ENCODE peak calls at places on chromosomes 6 and 20, in ten cellular contexts. One of them, this sample, is unnamed.

GRCh38 chr6:77326029-77326428 is 137.3 kb downstream of the HTR1B start:
- DNase-seq in fibroblast of lung: no peak
- DNase-seq in small intestine: no peak
- DNase-seq in kidney: no peak
- DNase-seq in tibial artery: no peak
- DNase-seq in upper lobe of right lung: no peak
- DNase-seq in heart right ventricle: no peak
- DNase-seq in colonic mucosa: no peak
- DNase-seq in A549: no peak
- DNase-seq in psoas muscle: no peak
- DNase-seq in this sample: no peak

GRCh38 chr20:327946-328563 is 2.7 kb downstream of the SOX12 start:
- DNase-seq in psoas muscle: no peak
- DNase-seq in fibroblast of lung: peak; percentile 37
- DNase-seq in A549: no peak
- DNase-seq in tibial artery: no peak
- DNase-seq in kidney: no peak
- DNase-seq in small intestine: no peak
- DNase-seq in colonic mucosa: no peak
- DNase-seq in upper lobe of right lung: no peak
- DNase-seq in heart right ventricle: no peak
- DNase-seq in this sample: no peak

GRCh38 chr6:69917834-69918233 is 51.5 kb downstream of the COL19A1 start:
- DNase-seq in fibroblast of lung: peak; percentile 32
- DNase-seq in A549: no peak
- DNase-seq in tibial artery: no peak
- DNase-seq in heart right ventricle: no peak
- DNase-seq in colonic mucosa: no peak
- DNase-seq in upper lobe of right lung: no peak
- DNase-seq in small intestine: no peak
- DNase-seq in kidney: no peak
- DNase-seq in psoas muscle: no peak
- DNase-seq in this sample: no peak

GRCh38 chr20:45970646-45971424 is 1.2 kb downstream of the ZNF335 start:
- DNase-seq in fibroblast of lung: no peak
- DNase-seq in small intestine: no peak
- DNase-seq in upper lobe of right lung: peak; percentile 76
- DNase-seq in tibial artery: no peak
- DNase-seq in psoas muscle: peak; percentile 35
- DNase-seq in kidney: peak; percentile 88
- DNase-seq in heart right ventricle: no peak
- DNase-seq in A549: no peak
- DNase-seq in colonic mucosa: no peak
- DNase-seq in this sample: no peak

GRCh38 chr20:54479138-54479906 is 3.9 kb downstream of the DOK5 start:
- DNase-seq in heart right ventricle: no peak
- DNase-seq in tibial artery: no peak
- DNase-seq in kidney: no peak
- DNase-seq in small intestine: no peak
- DNase-seq in colonic mucosa: no peak
- DNase-seq in A549: no peak
- DNase-seq in upper lobe of right lung: no peak
- DNase-seq in psoas muscle: no peak
- DNase-seq in fibroblast of lung: no peak
- DNase-seq in this sample: no peak

GRCh38 chr6:86706449-86706848 is 230.9 kb upstream of the HTR1E start:
- DNase-seq in upper lobe of right lung: no peak
- DNase-seq in heart right ventricle: no peak
- DNase-seq in small intestine: no peak
- DNase-seq in fibroblast of lung: no peak
- DNase-seq in colonic mucosa: no peak
- DNase-seq in A549: no peak
- DNase-seq in psoas muscle: no peak
- DNase-seq in kidney: no peak
- DNase-seq in tibial artery: no peak
- DNase-seq in this sample: no peak

GRCh38 chr6:69097948-69098347 is 462.9 kb downstream of the ADGRB3 start:
- DNase-seq in upper lobe of right lung: no peak
- DNase-seq in heart right ventricle: no peak
- DNase-seq in psoas muscle: no peak
- DNase-seq in tibial artery: no peak
- DNase-seq in small intestine: peak; percentile 20
- DNase-seq in fibroblast of lung: no peak
- DNase-seq in kidney: no peak
- DNase-seq in A549: no peak
- DNase-seq in colonic mucosa: no peak
- DNase-seq in this sample: no peak

GRCh38 chr20:48621256-48622078 is 206.3 kb downstream of the PREX1 start:
- DNase-seq in small intestine: peak; percentile 37
- DNase-seq in upper lobe of right lung: peak; percentile 61
- DNase-seq in kidney: peak; percentile 75
- DNase-seq in colonic mucosa: peak; percentile 40
- DNase-seq in psoas muscle: no peak
- DNase-seq in tibial artery: no peak
- DNase-seq in fibroblast of lung: no peak
- DNase-seq in A549: peak; percentile 66
- DNase-seq in heart right ventricle: no peak
- DNase-seq in this sample: no peak

GRCh38 chr20:48771542-48771941 is 56.3 kb downstream of the PREX1 start:
- DNase-seq in psoas muscle: no peak
- DNase-seq in heart right ventricle: no peak
- DNase-seq in kidney: no peak
- DNase-seq in upper lobe of right lung: no peak
- DNase-seq in small intestine: no peak
- DNase-seq in tibial artery: no peak
- DNase-seq in colonic mucosa: no peak
- DNase-seq in fibroblast of lung: no peak
- DNase-seq in A549: no peak
- DNase-seq in this sample: no peak

GRCh38 chr20:59988141-59988540 is 29.9 kb downstream of the CDH26 start:
- DNase-seq in fibroblast of lung: no peak
- DNase-seq in heart right ventricle: no peak
- DNase-seq in tibial artery: no peak
- DNase-seq in upper lobe of right lung: peak; percentile 81
- DNase-seq in small intestine: peak; percentile 27
- DNase-seq in A549: peak; percentile 46
- DNase-seq in psoas muscle: peak; percentile 26
- DNase-seq in kidney: peak; percentile 93
- DNase-seq in colonic mucosa: no peak
- DNase-seq in this sample: no peak

GRCh38 chr6:137043710-137044365 is 927 bp downstream of the IL20RA start:
- DNase-seq in fibroblast of lung: peak; percentile 61
- DNase-seq in colonic mucosa: no peak
- DNase-seq in kidney: no peak
- DNase-seq in upper lobe of right lung: no peak
- DNase-seq in heart right ventricle: no peak
- DNase-seq in psoas muscle: peak; percentile 24
- DNase-seq in A549: peak; percentile 3
- DNase-seq in tibial artery: no peak
- DNase-seq in small intestine: peak; percentile 27
- DNase-seq in this sample: no peak

GRCh38 chr6:46626228-46626909 is 26.2 kb downstream of the CYP39A1 start:
- DNase-seq in tibial artery: no peak
- DNase-seq in A549: no peak
- DNase-seq in psoas muscle: no peak
- DNase-seq in fibroblast of lung: peak; percentile 64
- DNase-seq in kidney: no peak
- DNase-seq in heart right ventricle: no peak
- DNase-seq in upper lobe of right lung: no peak
- DNase-seq in small intestine: peak; percentile 37
- DNase-seq in colonic mucosa: no peak
- DNase-seq in this sample: no peak

GRCh38 chr20:61779176-61779965 is 286.3 kb downstream of the TAF4 start:
- DNase-seq in A549: no peak
- DNase-seq in fibroblast of lung: no peak
- DNase-seq in kidney: no peak
- DNase-seq in small intestine: no peak
- DNase-seq in tibial artery: no peak
- DNase-seq in upper lobe of right lung: no peak
- DNase-seq in colonic mucosa: no peak
- DNase-seq in heart right ventricle: no peak
- DNase-seq in psoas muscle: no peak
- DNase-seq in this sample: no peak

GRCh38 chr6:44668391-44668930 is 281.0 kb downstream of the CDC5L start:
- DNase-seq in kidney: no peak
- DNase-seq in psoas muscle: no peak
- DNase-seq in tibial artery: no peak
- DNase-seq in A549: no peak
- DNase-seq in upper lobe of right lung: no peak
- DNase-seq in heart right ventricle: no peak
- DNase-seq in fibroblast of lung: no peak
- DNase-seq in colonic mucosa: peak; percentile 4
- DNase-seq in small intestine: no peak
- DNase-seq in this sample: peak; percentile 53

GRCh38 chr6:43090557-43090952 is 14.4 kb downstream of the PTK7 start:
- DNase-seq in colonic mucosa: no peak
- DNase-seq in heart right ventricle: no peak
- DNase-seq in A549: no peak
- DNase-seq in tibial artery: no peak
- DNase-seq in small intestine: no peak
- DNase-seq in fibroblast of lung: peak; percentile 32
- DNase-seq in upper lobe of right lung: no peak
- DNase-seq in kidney: no peak
- DNase-seq in psoas muscle: no peak
- DNase-seq in this sample: no peak
- H3K4me1 ChIP-seq in colonic mucosa: no peaks in the 10 kb centered on the region
- H3K4me1 ChIP-seq in heart right ventricle: no peaks in the 10 kb centered on the region
- H3K4me1 ChIP-seq in A549: no peaks in the 10 kb centered on the region
- H3K4me1 ChIP-seq in tibial artery: no peaks in the 10 kb centered on the region
- H3K4me1 ChIP-seq in small intestine: no peaks in the 10 kb centered on the region
- H3K4me1 ChIP-seq in fibroblast of lung: peaks cover 7% of the 10 kb centered on the region
- H3K4me1 ChIP-seq in upper lobe of right lung: peaks cover 43% of the 10 kb centered on the region
- H3K4me1 ChIP-seq in kidney: peaks cover 6% of the 10 kb centered on the region
- H3K4me1 ChIP-seq in psoas muscle: peaks cover 4% of the 10 kb centered on the region
- H3K4me1 ChIP-seq in this sample: no peaks in the 10 kb centered on the region

DNA sequence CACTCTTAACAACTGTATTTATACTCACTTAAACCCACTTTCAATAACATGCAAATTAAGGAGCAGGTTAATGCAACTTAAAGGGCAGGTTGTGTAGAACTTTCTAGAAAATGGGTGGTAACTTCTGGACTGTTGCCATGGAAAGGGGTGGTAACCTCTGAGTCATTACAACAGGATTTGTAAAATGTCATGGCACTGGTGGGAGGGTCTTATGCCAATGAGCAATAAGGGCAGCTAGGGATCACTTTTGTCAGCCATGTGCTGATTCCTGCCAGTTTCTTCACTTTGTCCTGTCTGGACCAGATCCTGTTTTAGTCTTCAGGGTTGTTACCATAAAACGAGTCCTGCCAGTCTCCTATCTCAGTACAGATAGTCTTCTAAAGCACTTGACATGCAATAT is 560.5 kb upstream of the PTCHD4 start:
- DNase-seq in small intestine: no peak
- DNase-seq in A549: no peak
- DNase-seq in psoas muscle: no peak
- DNase-seq in tibial artery: no peak
- DNase-seq in fibroblast of lung: peak; percentile 39
- DNase-seq in upper lobe of right lung: no peak
- DNase-seq in kidney: no peak
- DNase-seq in colonic mucosa: no peak
- DNase-seq in heart right ventricle: no peak
- DNase-seq in this sample: no peak
- H3K9me3 ChIP-seq in small intestine: no peaks in the 10 kb centered on the region
- H3K9me3 ChIP-seq in A549: no peaks in the 10 kb centered on the region
- H3K9me3 ChIP-seq in psoas muscle: no peaks in the 10 kb centered on the region
- H3K9me3 ChIP-seq in tibial artery: no peaks in the 10 kb centered on the region
- H3K9me3 ChIP-seq in fibroblast of lung: no peaks in the 10 kb centered on the region
- H3K9me3 ChIP-seq in upper lobe of right lung: no peaks in the 10 kb centered on the region
- H3K9me3 ChIP-seq in kidney: no peaks in the 10 kb centered on the region
- H3K9me3 ChIP-seq in colonic mucosa: no peaks in the 10 kb centered on the region
- H3K9me3 ChIP-seq in heart right ventricle: no peaks in the 10 kb centered on the region
- H3K9me3 ChIP-seq in this sample: no peaks in the 10 kb centered on the region

GRCh38 chr20:57436223-57436545 is 45.0 kb downstream of the RBM38 start:
- DNase-seq in kidney: no peak
- DNase-seq in upper lobe of right lung: no peak
- DNase-seq in A549: no peak
- DNase-seq in fibroblast of lung: no peak
- DNase-seq in small intestine: no peak
- DNase-seq in heart right ventricle: no peak
- DNase-seq in psoas muscle: no peak
- DNase-seq in tibial artery: no peak
- DNase-seq in colonic mucosa: no peak
- DNase-seq in this sample: no peak
- H3K4me1 ChIP-seq in kidney: no peaks in the 10 kb centered on the region
- H3K4me1 ChIP-seq in upper lobe of right lung: peaks cover 39% of the 10 kb centered on the region
- H3K4me1 ChIP-seq in A549: peaks cover 3% of the 10 kb centered on the region
- H3K4me1 ChIP-seq in fibroblast of lung: peaks cover 5% of the 10 kb centered on the region
- H3K4me1 ChIP-seq in small intestine: peaks cover 5% of the 10 kb centered on the region
- H3K4me1 ChIP-seq in heart right ventricle: peaks cover 49% of the 10 kb centered on the region
- H3K4me1 ChIP-seq in psoas muscle: peaks cover 66% of the 10 kb centered on the region
- H3K4me1 ChIP-seq in tibial artery: peaks cover 64% of the 10 kb centered on the region
- H3K4me1 ChIP-seq in colonic mucosa: peaks cover 20% of the 10 kb centered on the region
- H3K4me1 ChIP-seq in this sample: peaks cover 18% of the 10 kb centered on the region

DNA sequence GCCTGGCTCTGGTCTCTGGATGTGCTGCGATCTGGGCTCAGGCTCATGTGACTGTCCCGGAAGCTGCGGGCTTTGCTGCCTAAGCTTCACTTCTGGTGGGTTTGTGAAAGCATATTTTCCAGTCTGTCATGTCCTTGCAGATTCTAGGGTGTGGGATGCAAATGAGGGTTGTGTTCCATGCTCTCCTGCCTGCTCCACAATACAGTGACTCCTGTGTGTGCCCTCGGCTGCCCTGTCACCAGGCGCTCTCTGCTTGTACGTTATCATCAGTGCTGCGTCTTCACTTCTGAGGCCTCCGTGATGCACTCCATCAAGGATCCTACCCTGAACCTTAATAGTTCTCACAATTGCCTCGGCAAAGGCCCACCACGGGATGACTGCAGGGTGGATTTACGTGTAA is 84.2 kb downstream of the TTLL2 start:
- DNase-seq in tibial artery: no peak
- DNase-seq in upper lobe of right lung: peak; percentile 41
- DNase-seq in small intestine: no peak
- DNase-seq in heart right ventricle: no peak
- DNase-seq in colonic mucosa: no peak
- DNase-seq in fibroblast of lung: no peak
- DNase-seq in kidney: no peak
- DNase-seq in A549: no peak
- DNase-seq in psoas muscle: no peak
- DNase-seq in this sample: no peak
- H3K9me3 ChIP-seq in tibial artery: no peaks in the 10 kb centered on the region
- H3K9me3 ChIP-seq in upper lobe of right lung: no peaks in the 10 kb centered on the region
- H3K9me3 ChIP-seq in small intestine: no peaks in the 10 kb centered on the region
- H3K9me3 ChIP-seq in heart right ventricle: no peaks in the 10 kb centered on the region
- H3K9me3 ChIP-seq in colonic mucosa: no peaks in the 10 kb centered on the region
- H3K9me3 ChIP-seq in fibroblast of lung: no peaks in the 10 kb centered on the region
- H3K9me3 ChIP-seq in kidney: no peaks in the 10 kb centered on the region
- H3K9me3 ChIP-seq in A549: no peaks in the 10 kb centered on the region
- H3K9me3 ChIP-seq in psoas muscle: no peaks in the 10 kb centered on the region
- H3K9me3 ChIP-seq in this sample: no peaks in the 10 kb centered on the region